ENCODE peak calls at places on chromosomes 1 and 21, in nine cellular contexts. A is hepatocyte; Z is pancreas; U is CD4-positive, alpha-beta memory T cell; X is HCT116; Q is breast epithelium; B is mesendoderm; G is stomach; F is Panc1. I is an unnamed sample. For H3K4me1, the result is how much of the 10 kb centered on the place peaks cover.

GRCh38 chr1:40309374-40310128 is 7.5 kb downstream of the COL9A2 start:
- DNase-seq in A (no peak), Z (no peak), U (no peak), X (no peak), Q (no peak), B (no peak), G (no peak), F (no peak), I (no peak)

GRCh38 chr1:50841791-50842387 is 118.2 kb downstream of the FAF1 start:
- DNase-seq in A (no peak), Z (no peak), U (no peak), X (no peak), Q (no peak), B (no peak), G (no peak), F (no peak), I (no peak)

GRCh38 chr1:24139846-24140425 is 3.0 kb downstream of the IL22RA1 start:
- DNase-seq in A (no peak), Z (peak), U (no peak), X (no peak), Q (no peak), B (no peak), G (no peak), F (no peak), I (no peak)

GRCh38 chr1:90850925-90851710 is 134.0 kb upstream of the BARHL2 start:
- DNase-seq in A (peak), Z (peak), U (peak), X (peak), Q (peak), B (peak), G (peak), F (no peak), I (peak)

GRCh38 chr1:226466301-226466700 is 58.4 kb upstream of the PARP1 start:
- DNase-seq in A (no peak), Z (no peak), U (no peak), X (no peak), Q (no peak), B (no peak), G (no peak), F (no peak), I (no peak)

GRCh38 chr1:87330201-87330953 is 1.7 kb downstream of the LMO4 start:
- DNase-seq in A (peak), Z (no peak), U (peak), X (no peak), Q (no peak), B (peak), G (peak), F (no peak), I (peak)

GRCh38 chr21:9774347-9774746 is 747.0 kb upstream of the TPTE start:
- DNase-seq in A (no peak), Z (no peak), U (no peak), X (no peak), Q (no peak), B (no peak), G (no peak), F (no peak), I (no peak)

GRCh38 chr1:226425431-226426031 is 17.6 kb upstream of the PARP1 start:
- DNase-seq in A (no peak), Z (no peak), U (peak), X (no peak), Q (no peak), B (no peak), G (no peak), F (no peak), I (no peak)

GRCh38 chr1:245270972-245271371 is 116.2 kb downstream of the KIF26B start:
- DNase-seq in A (no peak), Z (no peak), U (no peak), X (no peak), Q (no peak), B (no peak), G (no peak), F (no peak), I (no peak)

GRCh38 chr1:172220376-172220775 is 200.1 kb upstream of the C1orf105 start:
- DNase-seq in A (no peak), Z (no peak), U (no peak), X (no peak), Q (no peak), B (no peak), G (no peak), F (no peak), I (no peak)

GRCh38 chr1:203325004-203325417 is 19.7 kb downstream of the BTG2 start:
- DNase-seq in A (no peak), Z (no peak), U (peak), X (no peak), Q (no peak), B (peak), G (no peak), F (no peak), I (no peak)

GRCh38 chr1:236159704-236160539 is 17.6 kb downstream of the GPR137B start:
- DNase-seq in A (peak), Z (no peak), U (no peak), X (no peak), Q (no peak), B (no peak), G (no peak), F (no peak), I (no peak)

GRCh38 chr1:45339694-45340558 is at the start of the genes MUTYH and TOE1:
- DNase-seq in A (peak), Z (peak), U (peak), X (peak), Q (peak), B (peak), G (peak), F (no peak), I (peak)

GRCh38 chr1:206502813-206503212 is 4.5 kb upstream of the RASSF5 start:
- DNase-seq in A (no peak), Z (no peak), U (no peak), X (no peak), Q (no peak), B (no peak), G (no peak), F (no peak), I (no peak)
- H3K4me1 ChIP-seq in A (under half), Z (under half), U (under half), X (half or more), Q (under half), B (under half), G (under half), F (under half), I (under half)

DNA sequence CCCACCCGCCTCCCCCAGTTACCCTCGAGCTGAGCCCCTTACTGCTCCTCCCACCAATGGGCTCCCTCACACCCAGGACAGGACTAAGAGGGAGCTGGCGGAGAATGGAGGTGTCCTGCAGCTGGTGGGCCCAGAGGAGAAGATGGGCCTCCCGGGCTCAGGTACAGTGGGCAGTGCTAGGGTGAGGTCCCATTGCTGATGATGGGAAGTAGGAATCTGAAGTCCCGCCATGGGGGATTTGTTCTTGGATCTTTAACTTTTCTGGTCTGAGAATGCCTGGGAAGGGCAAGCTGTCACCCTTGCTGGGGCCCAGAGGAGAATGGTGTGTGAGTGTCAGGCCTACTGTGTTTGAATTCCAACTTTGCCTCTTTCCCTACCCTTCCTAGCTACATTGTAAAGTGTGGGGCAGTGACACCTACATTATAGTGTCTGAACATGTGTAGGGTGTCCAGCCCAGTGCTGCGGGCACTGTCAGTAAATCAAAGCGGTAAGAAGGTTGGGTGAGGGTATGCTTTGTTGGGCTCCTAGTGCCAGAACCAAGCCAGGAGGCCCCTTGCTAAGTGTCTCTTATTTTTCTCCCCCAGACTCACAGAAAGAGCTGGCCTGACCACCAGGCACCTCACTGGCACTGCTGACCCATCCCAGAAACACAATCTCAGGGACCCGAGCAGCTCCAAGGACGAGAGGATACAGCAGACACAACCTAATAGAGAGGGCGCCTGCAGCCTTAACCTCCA is 44.7 kb downstream of the YARS1 start:
- DNase-seq in A (no peak), Z (no peak), U (no peak), X (no peak), Q (no peak), B (no peak), G (no peak), F (no peak), I (no peak)
- H3K4me1 ChIP-seq in A (under half), Z (under half), U (under half), X (under half), Q (under half), B (under half), G (under half), F (half or more), I (under half)

DNA sequence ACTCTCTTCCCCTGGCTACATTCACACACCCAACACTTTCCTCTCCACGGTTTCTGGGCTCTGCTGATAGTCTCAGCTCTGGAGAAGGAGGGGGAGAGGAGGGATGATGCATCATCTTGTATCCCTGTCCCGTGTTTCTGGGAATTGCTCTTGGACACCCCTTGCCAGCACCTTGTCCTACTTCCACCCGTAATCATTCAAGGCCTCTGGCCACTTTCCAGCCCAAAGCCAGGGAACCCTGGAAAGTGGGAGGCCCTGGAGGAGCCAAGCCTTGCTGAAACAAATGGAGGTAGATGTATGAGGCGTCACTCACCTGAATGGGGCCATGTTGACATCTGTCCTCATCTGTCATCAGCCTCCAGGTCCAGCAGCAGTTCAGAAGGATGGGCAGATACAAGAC is 4.4 kb downstream of the PLEKHO1 start:
- DNase-seq in A (no peak), Z (no peak), U (no peak), X (no peak), Q (no peak), B (no peak), G (no peak), F (no peak), I (no peak)
- H3K4me1 ChIP-seq in A (under half), Z (under half), U (under half), X (under half), Q (under half), B (under half), G (under half), F (under half), I (under half)

DNA sequence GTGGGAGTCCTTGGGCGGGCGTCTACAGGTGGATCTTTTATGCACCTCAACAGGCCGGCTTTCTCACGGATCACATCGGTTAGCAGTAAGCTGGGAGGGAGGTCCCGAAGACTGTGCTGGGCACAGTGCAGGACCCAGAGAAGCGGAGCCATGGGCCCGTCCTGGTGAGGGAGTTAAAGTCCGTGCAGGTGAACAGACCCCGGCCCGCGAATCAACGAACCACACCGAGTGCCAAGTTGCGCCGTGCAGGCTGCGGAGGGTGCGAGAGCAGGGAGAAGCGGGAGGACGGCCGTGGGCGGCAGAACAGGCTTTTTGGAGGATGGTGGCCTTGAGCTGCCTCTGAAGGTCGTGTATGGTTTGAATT is 233.3 kb downstream of the SDCCAG8 start:
- DNase-seq in A (no peak), Z (no peak), U (no peak), X (no peak), Q (no peak), B (no peak), G (no peak), F (no peak), I (no peak)
- H3K4me1 ChIP-seq in A (under half), Z (under half), U (under half), X (under half), Q (under half), B (under half), G (under half), F (under half), I (under half)

DNA sequence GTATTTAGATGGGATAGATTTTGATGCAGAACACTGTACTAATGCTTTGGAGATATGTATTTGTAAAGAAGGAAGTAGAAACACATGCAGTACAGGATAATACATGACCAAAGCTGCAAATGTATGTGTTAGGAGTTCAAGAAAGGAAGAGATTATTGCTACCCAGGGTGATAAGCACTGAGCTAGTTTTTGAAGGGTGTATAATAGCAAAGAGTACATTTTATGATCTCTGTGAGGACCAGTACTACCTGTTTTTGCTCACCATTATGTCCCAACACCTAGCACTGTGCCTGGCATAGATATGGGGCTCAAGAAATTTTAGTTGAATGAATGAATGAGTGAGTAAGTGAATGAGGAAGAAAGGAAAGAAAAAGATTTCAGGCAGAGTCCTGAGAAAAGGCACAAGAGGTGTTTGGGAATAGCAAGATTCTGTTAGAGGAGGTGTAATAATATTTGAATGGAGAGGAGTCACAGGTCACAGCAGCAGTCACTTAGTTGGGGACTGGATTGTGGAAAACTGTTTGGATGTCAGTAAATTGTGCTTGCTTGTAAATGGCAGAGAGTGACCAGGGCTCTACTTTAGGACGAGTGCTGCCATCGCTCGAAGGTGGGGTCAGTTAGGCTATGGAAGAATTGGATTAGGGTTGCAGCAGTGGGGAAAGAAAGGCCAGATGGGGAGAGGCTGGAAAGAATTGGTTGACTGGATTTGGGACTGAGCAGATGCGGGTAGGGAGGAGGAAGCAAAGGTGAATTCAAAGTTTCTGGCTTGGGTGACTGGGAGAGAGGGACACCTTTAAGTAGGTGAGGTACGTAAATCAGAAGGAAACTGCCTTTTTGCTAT is 9.2 kb downstream of the CDC14A start:
- DNase-seq in A (no peak), Z (no peak), U (no peak), X (no peak), Q (no peak), B (no peak), G (no peak), F (no peak), I (no peak)
- H3K4me1 ChIP-seq in A (under half), Z (under half), U (half or more), X (under half), Q (under half), B (under half), G (under half), F (under half), I (under half)